ENCODE peak calls at places on chromosomes 13 and 19, in eight cellular contexts. C, L, B, A, N, R, Y and I are unnamed samples.

GRCh38 chr13:46866150-46866549 is 30.7 kb downstream of the HTR2A start:
- DNase-seq in N (peak; percentile 8), C (peak; percentile 64), A (peak; percentile 21), L (no peak), Y (peak; percentile 58), R (peak; percentile 4), B (peak; percentile 15), I (peak; percentile 35)

GRCh38 chr13:99376924-99377323 is 69.7 kb upstream of the GPR183 start:
- DNase-seq in N (no peak), L (no peak), R (no peak), A (no peak), C (no peak), B (no peak), Y (no peak), I (peak; percentile 2)

GRCh38 chr19:16359074-16359473 is 34.4 kb downstream of the KLF2 start:
- DNase-seq in L (no peak), R (no peak), A (no peak), N (no peak), C (no peak), B (no peak), Y (no peak), I (no peak)

GRCh38 chr13:28564030-28564429 is 69.1 kb upstream of the FLT1 start:
- DNase-seq in C (no peak), A (no peak), L (no peak), N (no peak), R (no peak), Y (no peak), B (no peak), I (no peak)

GRCh38 chr13:94080527-94080926 is 399.0 kb downstream of the DCT start:
- DNase-seq in B (no peak), R (no peak), N (no peak), A (no peak), C (no peak), L (no peak), Y (no peak), I (no peak)

GRCh38 chr19:10852941-10853340 is 4.7 kb downstream of the C19orf38 start:
- DNase-seq in C (no peak), R (no peak), B (no peak), A (no peak), Y (no peak), N (no peak), L (no peak), I (no peak)

GRCh38 chr19:15457701-15458484 is 6.5 kb downstream of the RASAL3 start:
- DNase-seq in A (no peak), Y (no peak), C (no peak), L (no peak), R (no peak), N (no peak), B (peak; percentile 33), I (no peak)

GRCh38 chr19:6048808-6049405 is 61.4 kb downstream of the RFX2 start:
- DNase-seq in A (peak; percentile 91), R (peak; percentile 89), L (peak; percentile 76), B (peak; percentile 91), Y (peak; percentile 77), C (peak; percentile 71), N (no peak), I (peak; percentile 80)

GRCh38 chr19:49186108-49186507 is 28.5 kb downstream of the TRPM4 start:
- DNase-seq in L (no peak), C (no peak), Y (no peak), B (no peak), N (no peak), R (no peak), A (no peak), I (no peak)

GRCh38 chr19:1357695-1358094 is 26.0 kb upstream of the NDUFS7 start:
- DNase-seq in B (peak; percentile 75), L (no peak), C (no peak), A (no peak), R (peak; percentile 82), Y (peak; percentile 70), N (no peak), I (no peak)

GRCh38 chr13:24220086-24220703 is 59.7 kb downstream of the SPATA13 start:
- DNase-seq in N (peak; percentile 63), Y (peak; percentile 47), L (peak; percentile 53), A (peak; percentile 77), C (peak; percentile 90), R (peak; percentile 89), B (peak; percentile 93), I (peak; percentile 57)

GRCh38 chr13:113034451-113035208 is 65.6 kb downstream of the MCF2L start:
- DNase-seq in R (peak; percentile 61), Y (peak; percentile 60), L (no peak), A (peak; percentile 57), C (peak; percentile 72), N (peak; percentile 26), B (peak; percentile 81), I (no peak)

GRCh38 chr19:49224856-49225255 is 67.3 kb downstream of the TRPM4 start:
- DNase-seq in A (peak; percentile 66), C (peak; percentile 39), N (peak; percentile 19), L (peak; percentile 80), Y (peak; percentile 87), B (peak; percentile 91), R (peak; percentile 74), I (peak; percentile 56)

GRCh38 chr19:48418317-48419064 is 25.0 kb downstream of the GRIN2D start:
- DNase-seq in Y (peak; percentile 41), N (peak; percentile 56), A (no peak), L (peak; percentile 75), R (no peak), C (no peak), B (peak; percentile 60), I (no peak)

GRCh38 chr13:113595131-113595530 is 10.6 kb downstream of the TFDP1 start:
- DNase-seq in L (no peak), Y (peak; percentile 3), B (no peak), C (no peak), R (no peak), A (no peak), N (no peak), I (no peak)

GRCh38 chr13:108000998-108001397 is 214.3 kb downstream of the LIG4 start:
- DNase-seq in Y (no peak), N (no peak), C (no peak), A (no peak), L (no peak), R (no peak), B (no peak), I (no peak)

GRCh38 chr19:17926044-17926443 is 6.8 kb upstream of the CCDC124 start:
- DNase-seq in C (no peak), L (no peak), N (no peak), B (no peak), A (no peak), Y (no peak), R (no peak), I (no peak)

GRCh38 chr13:32911506-32911905 is 104.7 kb upstream of the KL start:
- DNase-seq in B (peak; percentile 64), R (peak; percentile 54), Y (peak; percentile 70), N (no peak), C (peak; percentile 47), A (peak; percentile 43), L (peak; percentile 10), I (peak; percentile 11)

GRCh38 chr19:38290631-38291147 is 13.4 kb upstream of the C19orf33 start:
- DNase-seq in C (peak; percentile 91), N (peak; percentile 87), R (no peak), Y (no peak), L (no peak), A (no peak), B (no peak), I (no peak)

GRCh38 chr13:42990991-42991891 is 800 bp downstream of the EPSTI1 start:
- DNase-seq in B (no peak), A (no peak), N (no peak), R (no peak), L (no peak), Y (no peak), C (no peak), I (no peak)

GRCh38 chr13:91946498-91947070 is 548.2 kb downstream of the GPC5 start:
- DNase-seq in N (peak; percentile 2), A (peak; percentile 63), Y (no peak), R (peak; percentile 63), B (peak; percentile 78), L (peak; percentile 27), C (peak; percentile 54), I (no peak)

GRCh38 chr19:7722231-7722651 is 9.7 kb downstream of the CLEC4G start:
- DNase-seq in C (no peak), N (no peak), Y (no peak), A (no peak), L (no peak), B (no peak), R (peak; percentile 18), I (no peak)

GRCh38 chr13:48783181-48783630 is 129.5 kb downstream of the CYSLTR2 start:
- DNase-seq in N (peak; percentile 85), B (no peak), L (no peak), A (no peak), R (no peak), Y (no peak), C (peak; percentile 100), I (peak; percentile 15)

GRCh38 chr19:55082023-55082851 is 6.6 kb downstream of the EPS8L1 start:
- DNase-seq in C (peak; percentile 34), B (peak; percentile 97), N (no peak), R (peak; percentile 72), Y (peak; percentile 97), L (no peak), A (peak; percentile 87), I (no peak)

GRCh38 chr13:37194428-37194861 is 89.0 kb upstream of the CSNK1A1L start:
- DNase-seq in A (no peak), B (no peak), C (peak; percentile 54), Y (no peak), L (no peak), N (peak; percentile 90), R (no peak), I (no peak)

GRCh38 chr19:58059681-58060080 is 599 bp downstream of the ZNF135 start:
- DNase-seq in R (no peak), B (peak; percentile 68), Y (no peak), N (no peak), L (no peak), C (no peak), A (no peak), I (no peak)
- H2AFZ ChIP-seq in R (peak overlapping the region; percentile 27), B (peak overlapping the region; percentile 76), Y (no peak overlapping the region), N (peak overlapping the region; percentile 91), L (no peak overlapping the region), C (peak overlapping the region; percentile 69), A (no peak overlapping the region), I (peak overlapping the region; percentile 57)

DNA sequence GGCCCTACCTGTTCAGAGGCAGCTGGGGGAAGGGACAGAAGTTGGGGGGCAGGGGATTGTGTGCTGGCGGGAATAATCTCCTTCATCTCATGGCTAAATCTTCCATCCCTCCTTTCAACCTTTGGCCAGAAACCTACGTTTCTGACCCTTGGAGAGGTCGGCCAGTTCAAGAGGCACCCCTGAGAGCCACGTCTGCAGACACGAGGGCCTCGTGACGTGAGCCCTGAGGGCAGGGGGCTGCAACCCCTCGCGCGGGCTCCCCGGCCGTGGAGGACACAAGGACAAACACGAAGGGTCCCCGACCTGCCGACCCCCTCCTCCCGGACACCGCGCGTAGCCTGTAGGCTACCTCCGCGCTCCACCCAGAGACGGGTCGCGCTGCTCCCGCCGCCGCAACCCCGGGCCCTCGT is 898 bp upstream of the RPS5 start:
- DNase-seq in R (no peak), A (no peak), C (no peak), N (no peak), B (no peak), Y (peak; percentile 25), L (no peak), I (peak; percentile 40)
- TF ChIP-seq CTCF in R (no peak), A (no peak), C (no peak), N (no peak), B (no peak), Y (no peak), L (no peak), I (no peak)

GRCh38 chr13:39804332-39805231 is 149.1 kb downstream of the COG6 start:
- DNase-seq in Y (no peak), B (no peak), N (no peak), A (no peak), C (no peak), L (no peak), R (no peak), I (no peak)
- H2AFZ ChIP-seq in Y (no peak overlapping the region), B (no peak overlapping the region), N (no peak overlapping the region), A (no peak overlapping the region), C (no peak overlapping the region), L (no peak overlapping the region), R (no peak overlapping the region), I (no peak overlapping the region)

GRCh38 chr13:78722700-78723099 is 63.7 kb upstream of the OBI1 start:
- DNase-seq in B (no peak), R (no peak), A (no peak), C (no peak), L (no peak), N (no peak), Y (no peak), I (no peak)
- TF ChIP-seq CTCF in B (no peak), R (no peak), A (no peak), C (no peak), L (no peak), N (no peak), Y (no peak), I (no peak)